ENCODE peak calls at places on chromosomes 4 and X, in nine cellular contexts. N is right cardiac atrium, V is right lobe of liver, J is astrocyte, W is OCI-LY7, Y is psoas muscle, E is A549, U is thyroid gland, G is cardiac muscle cell. B is an unnamed sample.

GRCh38 chr4:100803751-100804150 is 285.9 kb upstream of the EMCN start:
- DNase-seq in N (no peak), V (no peak), U (no peak), G (no peak), Y (no peak), J (no peak), E (no peak), W (no peak), B (no peak)

GRCh38 chr4:54423066-54423465 is 194.0 kb downstream of the PDGFRA start:
- DNase-seq in V (no peak), W (no peak), N (no peak), J (peak), G (no peak), Y (no peak), U (no peak), E (no peak), B (no peak)

GRCh38 chr4:181150173-181150572 is 1093.0 kb upstream of the TENM3 start:
- DNase-seq in N (no peak), J (no peak), E (no peak), Y (no peak), W (no peak), G (no peak), V (no peak), U (no peak), B (no peak)

GRCh38 chrX:72430405-72430968 is 124.8 kb upstream of the CITED1 start:
- DNase-seq in U (no peak), W (no peak), E (no peak), J (no peak), N (no peak), Y (no peak), G (no peak), V (no peak), B (no peak)

GRCh38 chrX:18733273-18733672 is 25.8 kb downstream of the PPEF1 start:
- DNase-seq in Y (no peak), J (no peak), E (no peak), W (no peak), U (peak), V (no peak), N (no peak), G (no peak), B (no peak)

GRCh38 chrX:121161501-121161933 is 114.1 kb downstream of the GLUD2 start:
- DNase-seq in G (no peak), N (no peak), U (no peak), J (no peak), V (no peak), E (no peak), Y (no peak), W (no peak), B (no peak)

GRCh38 chr4:112664611-112665010 is 27.7 kb downstream of the LARP7 start:
- DNase-seq in V (no peak), W (no peak), U (no peak), E (peak), J (no peak), Y (no peak), G (no peak), N (no peak), B (no peak)

GRCh38 chr4:15515106-15515505 is 45.4 kb downstream of the CC2D2A start:
- DNase-seq in Y (no peak), U (no peak), J (no peak), E (no peak), G (no peak), V (no peak), N (no peak), W (no peak), B (no peak)

GRCh38 chrX:18889982-18890381 is 93.9 kb downstream of the PHKA2 start:
- DNase-seq in W (no peak), G (no peak), J (no peak), V (no peak), E (no peak), N (no peak), Y (no peak), U (no peak), B (no peak)

GRCh38 chrX:56728752-56729151 is 291 bp upstream of the NBDY start:
- DNase-seq in Y (no peak), E (peak), N (no peak), V (no peak), J (no peak), G (peak), U (peak), W (peak), B (no peak)

GRCh38 chr4:112322866-112323265 is 25.7 kb downstream of the ALPK1 start:
- DNase-seq in V (no peak), N (no peak), J (no peak), G (no peak), Y (no peak), E (no peak), U (no peak), W (no peak), B (no peak)

GRCh38 chr4:169117591-169118081 is 107.6 kb upstream of the CBR4 start:
- DNase-seq in N (no peak), E (no peak), Y (no peak), U (no peak), V (no peak), J (peak), W (no peak), G (no peak), B (no peak)

GRCh38 chr4:112178731-112179130 is 33.5 kb downstream of the FAM241A start:
- DNase-seq in Y (no peak), U (no peak), V (no peak), N (no peak), E (no peak), J (no peak), G (no peak), W (no peak), B (no peak)

GRCh38 chr4:24729041-24729730 is 66.2 kb upstream of the SOD3 start:
- DNase-seq in G (no peak), V (no peak), N (no peak), J (no peak), E (no peak), U (no peak), W (no peak), Y (no peak), B (no peak)
- H3K27ac ChIP-seq in G (no peak), V (no peak), N (no peak), J (no peak), E (no peak), U (no peak), W (no peak), Y (no peak), B (no peak)

DNA sequence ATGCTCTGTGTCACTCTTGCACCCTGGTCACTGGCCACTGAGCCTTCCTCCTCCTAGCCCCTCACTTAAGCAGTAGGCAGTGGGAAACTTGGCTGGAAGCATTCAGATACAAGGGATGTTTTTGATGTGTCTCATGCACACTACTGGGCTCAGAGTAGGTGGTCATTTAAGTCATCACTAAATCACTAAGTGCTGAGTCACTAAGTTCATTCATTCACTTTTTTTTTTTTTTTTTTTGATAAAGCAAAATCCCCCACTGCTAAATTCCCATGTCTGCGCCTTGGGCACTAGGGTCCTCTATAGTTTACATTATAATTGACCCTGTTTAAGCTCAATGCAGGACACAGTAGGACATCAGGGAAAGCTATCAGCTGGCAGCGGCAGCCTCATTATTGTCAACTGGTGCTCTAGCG is 182.4 kb upstream of the MBNL3 start:
- DNase-seq in G (no peak), N (no peak), W (no peak), V (no peak), E (no peak), U (no peak), J (peak), Y (no peak), B (no peak)
- H3K4me3 ChIP-seq in G (no peak), N (no peak), W (no peak), V (no peak), E (no peak), U (no peak), J (no peak), Y (no peak), B (no peak)

DNA sequence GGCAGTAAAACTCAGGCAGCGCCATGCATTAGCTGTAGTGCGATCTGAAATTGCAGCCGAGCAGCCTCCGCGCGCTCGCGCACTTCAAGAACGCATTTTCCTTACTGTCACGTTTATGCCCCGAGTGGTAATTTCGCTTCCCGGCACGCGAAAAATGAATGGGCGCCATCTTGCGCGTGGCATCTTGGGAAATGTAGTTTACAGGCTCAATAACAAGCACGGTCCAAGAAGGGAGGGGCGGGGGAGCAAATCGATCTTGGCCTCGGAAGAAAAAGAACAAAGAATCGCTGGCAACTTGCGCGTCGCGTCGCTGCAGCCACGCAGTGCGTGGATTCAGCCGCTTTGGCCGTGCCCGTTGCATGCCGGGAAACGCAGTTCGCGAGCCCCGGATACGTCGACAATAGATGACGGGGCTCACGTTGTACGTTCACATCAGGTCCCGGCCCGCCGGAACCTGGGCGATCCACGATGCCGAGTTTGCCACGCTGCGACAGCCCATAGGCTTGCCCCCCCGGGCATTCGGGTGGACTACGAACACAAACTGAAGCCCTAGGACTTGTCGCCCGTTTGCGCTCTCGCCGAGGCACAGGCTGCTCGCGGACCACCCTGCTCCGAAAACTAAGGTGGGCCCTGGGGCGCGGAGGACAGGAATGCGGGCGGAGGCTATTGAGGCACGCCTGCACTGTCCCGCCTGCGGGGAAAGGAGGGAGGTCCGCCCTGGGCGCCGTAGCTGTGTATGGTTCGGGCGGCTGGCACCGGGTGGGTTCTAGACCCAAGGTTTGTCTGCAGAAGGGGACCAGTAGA is at the start of gene FTSJ1:
- DNase-seq in J (peak), N (peak), U (peak), G (peak), Y (peak), E (peak), V (peak), W (peak), B (peak)
- H3K27ac ChIP-seq in J (peak), N (peak), U (peak), G (peak), Y (peak), E (peak), V (peak), W (peak), B (peak)

GRCh38 chr4:145887241-145887964 is 51.2 kb downstream of the ZNF827 start:
- DNase-seq in N (no peak), U (peak), W (peak), G (no peak), V (no peak), E (no peak), J (peak), Y (peak), B (no peak)
- H3K4me3 ChIP-seq in N (no peak), U (no peak), W (no peak), G (no peak), V (no peak), E (no peak), J (no peak), Y (no peak), B (no peak)

GRCh38 chr4:122773021-122773420 is 40.5 kb downstream of the BBS12 start:
- DNase-seq in V (no peak), E (no peak), N (no peak), W (no peak), J (no peak), U (no peak), Y (no peak), G (no peak), B (no peak)
- H3K27ac ChIP-seq in V (no peak), E (no peak), N (no peak), W (no peak), J (no peak), U (no peak), Y (no peak), G (no peak), B (no peak)

DNA sequence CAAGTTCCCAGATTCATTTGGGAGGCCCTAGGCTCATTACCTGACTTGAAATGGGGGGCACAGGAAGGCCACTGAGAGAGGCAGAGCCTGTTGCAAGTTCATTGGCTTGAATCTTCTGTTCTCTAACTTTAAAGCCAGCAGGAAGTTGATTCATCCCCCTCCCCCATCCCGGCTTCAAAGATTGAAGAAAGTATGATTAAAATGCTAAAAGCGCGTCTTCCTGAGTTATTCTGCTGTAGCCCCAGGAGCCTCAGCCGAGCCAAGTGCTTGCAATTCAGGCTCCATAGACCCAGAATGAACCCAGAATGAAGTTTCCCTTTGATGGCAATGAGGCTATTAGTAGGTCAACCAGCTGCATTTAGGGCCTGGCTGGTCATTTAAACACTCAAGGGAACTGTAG is 14.7 kb downstream of the CHST7 start:
- DNase-seq in Y (peak), V (no peak), G (no peak), J (peak), N (peak), E (peak), W (peak), U (peak), B (no peak)
- H3K4me3 ChIP-seq in Y (no peak), V (no peak), G (no peak), J (peak), N (peak), E (peak), W (peak), U (no peak), B (no peak)

GRCh38 chr4:6011271-6011671 is 7.0 kb downstream of the C4orf50 start:
- DNase-seq in W (no peak), J (no peak), E (no peak), Y (no peak), U (no peak), V (no peak), N (no peak), G (no peak), B (no peak)
- H3K27ac ChIP-seq in W (no peak), J (no peak), E (no peak), Y (no peak), U (no peak), V (no peak), N (no peak), G (no peak), B (no peak)

DNA sequence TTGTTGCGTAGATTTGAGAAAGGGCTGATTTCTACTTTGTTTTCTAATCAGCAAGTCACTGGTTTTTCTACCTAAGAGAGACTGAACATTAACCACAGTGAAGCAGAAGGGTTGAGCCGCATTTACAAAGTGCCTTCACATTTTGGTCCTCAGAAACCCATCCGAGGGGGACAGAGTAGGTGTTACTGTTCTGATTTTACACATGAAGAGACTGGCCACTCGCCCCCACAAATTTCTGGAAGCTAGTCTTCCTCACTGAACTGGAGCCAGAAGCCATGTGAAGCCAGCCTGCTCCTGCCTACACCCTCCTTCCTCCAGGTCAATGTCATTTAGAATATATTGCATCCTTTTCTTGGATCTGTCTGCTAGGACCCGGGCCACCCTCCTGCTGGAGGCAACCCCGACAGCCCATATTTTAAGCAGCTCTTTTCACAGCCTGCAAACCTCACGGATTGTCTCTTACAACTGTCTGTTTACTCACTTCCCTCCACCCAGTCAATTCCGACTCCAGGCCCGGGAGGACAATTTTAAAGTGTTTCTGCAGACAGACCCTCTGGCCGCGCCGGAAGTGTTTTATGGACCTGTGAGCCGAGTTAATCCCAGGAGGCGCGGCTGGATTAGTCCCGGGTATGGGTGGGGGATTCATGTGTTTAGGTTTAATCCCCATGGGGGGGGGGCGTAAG is 73.2 kb upstream of the BCOR start:
- DNase-seq in J (no peak), Y (no peak), N (no peak), U (no peak), V (no peak), E (no peak), W (peak), G (peak), B (no peak)
- H3K4me3 ChIP-seq in J (peak), Y (peak), N (peak), U (no peak), V (no peak), E (no peak), W (peak), G (peak), B (peak)

B was measured in left lung.